ENCODE peak calls at places on chromosome 4, in ten cellular contexts. P, C, V, K, R, G, M, S, T and Y are unnamed samples. For H3K79me2, the result is how much of the 10 kb centered on the place peaks cover.

GRCh38 chr4:41927761-41928499 is 7.3 kb upstream of the TMEM33 start:
- DNase-seq in M (no peak), K (no peak), G (no peak), R (no peak), V (no peak), C (no peak), S (no peak), T (no peak), P (no peak), Y (no peak)

GRCh38 chr4:184537269-184538022 is 63.1 kb upstream of the IRF2 start:
- DNase-seq in P (peak), V (peak), C (peak), T (peak), M (peak), R (peak), S (peak), G (peak), K (peak), Y (peak)

GRCh38 chr4:61511716-61512488 is 311.8 kb downstream of the ADGRL3 start:
- DNase-seq in S (no peak), P (no peak), V (peak), M (peak), G (peak), C (no peak), K (peak), R (no peak), T (peak), Y (no peak)

GRCh38 chr4:3766791-3767561 is 791 bp downstream of the ADRA2C start:
- DNase-seq in R (peak), G (peak), C (peak), T (no peak), S (no peak), K (no peak), P (peak), V (no peak), M (peak), Y (no peak)

GRCh38 chr4:114272226-114272625 is 292.8 kb upstream of the ARSJ start:
- DNase-seq in G (peak), T (peak), P (no peak), V (peak), C (no peak), M (peak), S (no peak), R (no peak), K (peak), Y (peak)

GRCh38 chr4:26746742-26747351 is 113.8 kb upstream of the STIM2 start:
- DNase-seq in P (no peak), G (no peak), V (no peak), S (peak), K (no peak), R (no peak), T (peak), C (no peak), M (peak), Y (no peak)

GRCh38 chr4:17763931-17764330 is 17.5 kb downstream of the FAM184B start:
- DNase-seq in G (no peak), S (no peak), T (no peak), C (no peak), K (no peak), M (no peak), V (no peak), P (no peak), R (no peak), Y (no peak)

GRCh38 chr4:80265571-80266266 is 745 bp upstream of the FGF5 start:
- DNase-seq in K (peak), V (peak), M (peak), G (peak), C (peak), P (peak), S (no peak), T (peak), R (peak), Y (peak)

GRCh38 chr4:76637704-76638361 is 202.8 kb downstream of the SHROOM3 start:
- DNase-seq in P (no peak), G (no peak), V (peak), S (no peak), C (no peak), T (peak), K (no peak), M (peak), R (no peak), Y (peak)

GRCh38 chr4:117378942-117379341 is 293.6 kb upstream of the TRAM1L1 start:
- DNase-seq in K (no peak), G (no peak), R (no peak), P (no peak), S (peak), V (no peak), M (no peak), C (no peak), T (no peak), Y (no peak)

GRCh38 chr4:149815743-149816142 is at the start of gene IQCM:
- DNase-seq in P (no peak), V (no peak), K (no peak), C (no peak), R (no peak), S (no peak), M (no peak), T (no peak), G (no peak), Y (no peak)

GRCh38 chr4:89193828-89194227 is 82.5 kb downstream of the TIGD2 start:
- DNase-seq in K (no peak), P (no peak), S (no peak), V (no peak), C (no peak), T (no peak), M (no peak), G (no peak), R (no peak), Y (no peak)

GRCh38 chr4:185965456-185966384 is 103.2 kb upstream of the TLR3 start:
- DNase-seq in M (no peak), P (no peak), V (no peak), K (no peak), S (peak), C (no peak), R (no peak), G (no peak), T (no peak), Y (no peak)

GRCh38 chr4:61173799-61174198 is 26.3 kb upstream of the ADGRL3 start:
- DNase-seq in V (no peak), K (peak), M (peak), R (no peak), G (no peak), T (peak), C (no peak), P (no peak), S (no peak), Y (peak)

GRCh38 chr4:133186210-133186609 is 37.1 kb downstream of the PCDH10 start:
- DNase-seq in T (peak), G (no peak), V (peak), C (no peak), M (peak), K (peak), S (no peak), R (no peak), P (no peak), Y (peak)

GRCh38 chr4:6574747-6575502 is at the start of gene MAN2B2:
- DNase-seq in K (peak), S (peak), P (peak), M (peak), T (peak), C (peak), G (peak), R (peak), V (peak), Y (peak)
- H3K79me2 ChIP-seq in K (under half), S (under half), P (under half), M (under half), T (under half), C (under half), G (under half), R (under half), V (under half), Y (under half)

DNA sequence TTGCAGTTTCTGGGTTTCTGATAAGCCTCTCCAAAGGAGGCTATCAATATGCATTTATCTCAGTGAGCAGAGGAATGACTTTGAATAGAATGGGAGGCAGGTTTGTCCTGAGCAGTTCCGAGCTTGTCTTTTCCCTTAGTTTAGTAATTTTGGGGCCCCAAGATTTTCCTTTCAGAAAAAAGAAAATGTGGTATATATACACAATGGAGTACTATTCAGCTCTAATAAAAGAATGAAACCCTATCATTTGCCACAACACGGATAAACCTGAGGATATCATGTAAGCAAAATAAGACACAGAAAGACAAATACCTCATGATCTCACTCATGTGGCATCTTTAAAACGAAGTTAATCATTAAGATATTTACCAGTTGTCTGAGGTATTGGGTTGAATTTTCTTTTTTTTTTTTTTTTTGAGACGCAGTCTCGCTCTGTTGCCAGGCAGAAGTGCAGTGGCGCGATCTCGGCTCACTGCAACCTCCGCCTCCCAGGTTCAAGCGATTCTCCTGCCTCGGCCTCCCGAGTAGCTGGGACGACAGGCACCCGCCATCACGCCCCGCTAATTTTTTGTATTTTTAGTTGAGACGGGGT is 532 bp downstream of the ZNF721 start:
- DNase-seq in R (peak), T (no peak), S (no peak), K (peak), V (peak), G (no peak), P (no peak), M (no peak), C (no peak), Y (no peak)
- H3K79me2 ChIP-seq in R (under half), T (half or more), S (under half), K (half or more), V (half or more), G (half or more), P (half or more), M (under half), C (under half), Y (half or more)

DNA sequence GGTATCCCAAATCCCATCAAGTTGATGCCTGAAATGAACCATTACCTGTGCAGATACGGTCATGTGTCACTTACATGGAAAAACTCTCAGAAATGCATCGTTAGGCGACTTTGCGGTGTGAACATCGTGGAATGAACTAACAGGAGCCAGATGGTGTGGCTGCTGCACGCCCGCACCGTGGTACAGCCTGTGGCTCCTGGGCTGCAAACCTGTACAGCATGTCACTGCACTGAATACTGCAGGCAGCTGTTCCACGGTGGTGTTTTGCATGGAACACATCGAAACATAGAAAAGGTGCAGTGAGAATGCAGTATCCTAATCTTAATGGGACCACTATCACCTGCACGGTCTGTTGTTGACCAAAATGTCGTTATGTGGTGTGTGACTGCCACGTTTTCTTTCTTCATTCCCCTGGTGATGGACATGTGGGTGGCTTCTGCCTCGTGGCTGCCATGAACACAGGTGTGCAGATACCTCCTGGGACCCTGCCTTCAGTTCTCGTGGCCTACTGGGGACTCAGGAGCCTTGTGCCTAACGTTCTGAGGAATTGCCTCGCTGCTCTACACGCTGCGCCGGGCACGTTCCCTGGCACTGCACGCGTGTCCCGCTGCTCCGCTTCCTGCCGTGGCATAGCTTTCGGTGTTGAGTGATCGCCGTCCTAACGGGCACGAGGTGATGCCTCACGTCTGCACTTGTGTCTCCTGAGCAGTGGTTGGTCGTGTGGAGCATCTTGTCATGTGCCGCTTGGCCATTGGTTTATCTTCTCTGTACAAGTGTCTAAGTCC is 18.5 kb downstream of the MAEA start:
- DNase-seq in R (no peak), P (no peak), G (no peak), M (no peak), K (no peak), V (no peak), T (no peak), S (no peak), C (peak), Y (peak)
- H3K79me2 ChIP-seq in R (half or more), P (half or more), G (half or more), M (half or more), K (half or more), V (half or more), T (half or more), S (half or more), C (under half), Y (half or more)

DNA sequence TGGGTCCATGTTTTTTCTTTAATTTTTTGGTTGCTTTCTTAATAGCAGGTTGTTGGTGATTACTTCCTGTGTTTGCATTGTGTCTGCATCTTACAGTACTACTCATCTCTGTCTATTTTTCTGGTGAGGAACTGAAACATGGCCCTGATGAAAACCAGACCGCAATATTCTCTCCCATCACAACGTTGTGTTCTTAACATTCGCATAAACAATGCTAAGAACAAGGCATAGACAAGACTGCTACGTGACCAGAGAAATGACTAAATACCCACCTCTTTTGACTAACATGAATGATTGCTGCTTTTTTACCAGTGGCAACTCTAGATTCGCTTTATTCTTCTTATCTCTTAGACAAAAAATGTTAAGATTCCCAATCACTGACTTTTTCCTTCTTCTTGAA is 179.1 kb downstream of the GC start:
- DNase-seq in C (no peak), G (no peak), M (no peak), S (peak), K (no peak), R (no peak), V (no peak), P (no peak), T (no peak), Y (no peak)
- H3K79me2 ChIP-seq in C (under half), G (under half), M (under half), S (under half), K (under half), R (under half), V (under half), P (under half), T (under half), Y (under half)